ENCODE peak calls at places on chromosomes 6 and 20, in five cellular contexts. One of them, this sample, is unnamed.

GRCh38 chr6:15798856-15799255 is 136.0 kb upstream of the DTNBP1 start:
- DNase-seq in tibial artery: no peak
- DNase-seq in OCI-LY7: no peak
- DNase-seq in ascending aorta: no peak
- DNase-seq in transverse colon: no peak
- DNase-seq in this sample: no peak

GRCh38 chr6:129212081-129212480 is 329.1 kb downstream of the LAMA2 start:
- DNase-seq in tibial artery: no peak
- DNase-seq in OCI-LY7: no peak
- DNase-seq in ascending aorta: no peak
- DNase-seq in transverse colon: no peak
- DNase-seq in this sample: no peak

GRCh38 chr6:21731411-21732031 is 138.0 kb downstream of the SOX4 start:
- DNase-seq in tibial artery: no peak
- DNase-seq in OCI-LY7: no peak
- DNase-seq in ascending aorta: no peak
- DNase-seq in transverse colon: no peak
- DNase-seq in this sample: no peak

GRCh38 chr20:50292324-50293243 is 102.0 kb downstream of the CEBPB start:
- DNase-seq in tibial artery: peak; percentile 99
- DNase-seq in OCI-LY7: no peak
- DNase-seq in ascending aorta: peak; percentile 93
- DNase-seq in transverse colon: peak; percentile 83
- DNase-seq in this sample: peak; percentile 27

GRCh38 chr6:116220172-116220571 is 33.7 kb downstream of the TSPYL4 start:
- DNase-seq in tibial artery: no peak
- DNase-seq in OCI-LY7: no peak
- DNase-seq in ascending aorta: no peak
- DNase-seq in transverse colon: no peak
- DNase-seq in this sample: no peak

GRCh38 chr6:163738304-163738703 is 323.8 kb downstream of the QKI start:
- DNase-seq in tibial artery: no peak
- DNase-seq in OCI-LY7: no peak
- DNase-seq in ascending aorta: no peak
- DNase-seq in transverse colon: no peak
- DNase-seq in this sample: no peak

GRCh38 chr6:33118525-33119123 is 42.8 kb downstream of the HLA-DPB1 start:
- DNase-seq in tibial artery: no peak
- DNase-seq in OCI-LY7: peak; percentile 78
- DNase-seq in ascending aorta: no peak
- DNase-seq in transverse colon: no peak
- DNase-seq in this sample: no peak

GRCh38 chr6:147075326-147075840 is 128.8 kb upstream of the STXBP5 start:
- DNase-seq in tibial artery: no peak
- DNase-seq in OCI-LY7: no peak
- DNase-seq in ascending aorta: no peak
- DNase-seq in transverse colon: no peak
- DNase-seq in this sample: no peak

GRCh38 chr20:53899351-53900167 is 170.8 kb downstream of the BCAS1 start:
- DNase-seq in tibial artery: peak; percentile 59
- DNase-seq in OCI-LY7: peak; percentile 93
- DNase-seq in ascending aorta: peak; percentile 72
- DNase-seq in transverse colon: peak; percentile 68
- DNase-seq in this sample: no peak

GRCh38 chr20:56328861-56329260 is 29.9 kb upstream of the FAM210B start:
- DNase-seq in tibial artery: no peak
- DNase-seq in OCI-LY7: peak; percentile 12
- DNase-seq in ascending aorta: no peak
- DNase-seq in transverse colon: no peak
- DNase-seq in this sample: no peak

GRCh38 chr6:28634758-28635546 is 109.3 kb downstream of the GPX5 start:
- DNase-seq in tibial artery: no peak
- DNase-seq in OCI-LY7: no peak
- DNase-seq in ascending aorta: no peak
- DNase-seq in transverse colon: no peak
- DNase-seq in this sample: no peak

GRCh38 chr6:170034294-170034693 is 256.6 kb downstream of the DLL1 start:
- DNase-seq in tibial artery: peak; percentile 46
- DNase-seq in OCI-LY7: no peak
- DNase-seq in ascending aorta: peak; percentile 58
- DNase-seq in transverse colon: peak; percentile 1
- DNase-seq in this sample: no peak
- H3K4me1 ChIP-seq in tibial artery: no peaks in the 10 kb centered on the region
- H3K4me1 ChIP-seq in OCI-LY7: no peaks in the 10 kb centered on the region
- H3K4me1 ChIP-seq in ascending aorta: no peaks in the 10 kb centered on the region
- H3K4me1 ChIP-seq in transverse colon: peaks cover 3% of the 10 kb centered on the region
- H3K4me1 ChIP-seq in this sample: peaks cover 4% of the 10 kb centered on the region

GRCh38 chr6:109480993-109481480 is 2.0 kb downstream of the ZBTB24 start:
- DNase-seq in tibial artery: no peak
- DNase-seq in OCI-LY7: no peak
- DNase-seq in ascending aorta: no peak
- DNase-seq in transverse colon: no peak
- DNase-seq in this sample: no peak

GRCh38 chr6:109478222-109478805 is 4.7 kb downstream of the ZBTB24 start:
- DNase-seq in tibial artery: no peak
- DNase-seq in OCI-LY7: no peak
- DNase-seq in ascending aorta: no peak
- DNase-seq in transverse colon: no peak
- DNase-seq in this sample: no peak

GRCh38 chr6:109477725-109478124 is 5.3 kb downstream of the ZBTB24 start:
- DNase-seq in tibial artery: no peak
- DNase-seq in OCI-LY7: no peak
- DNase-seq in ascending aorta: no peak
- DNase-seq in transverse colon: no peak
- DNase-seq in this sample: no peak

GRCh38 chr6:109477184-109477583 is 5.8 kb downstream of the ZBTB24 start:
- DNase-seq in tibial artery: no peak
- DNase-seq in OCI-LY7: no peak
- DNase-seq in ascending aorta: no peak
- DNase-seq in transverse colon: no peak
- DNase-seq in this sample: no peak

GRCh38 chr6:109478848-109479624 is 4.0 kb downstream of the ZBTB24 start:
- DNase-seq in tibial artery: no peak
- DNase-seq in OCI-LY7: no peak
- DNase-seq in ascending aorta: no peak
- DNase-seq in transverse colon: no peak
- DNase-seq in this sample: no peak
- TF ChIP-seq CTCF in tibial artery: no peak
- TF ChIP-seq CTCF in OCI-LY7: no peak
- TF ChIP-seq CTCF in ascending aorta: no peak
- TF ChIP-seq CTCF in transverse colon: no peak
- TF ChIP-seq CTCF in this sample: no peak

GRCh38 chr20:5177071-5177470 is 50.3 kb downstream of the CDS2 start:
- DNase-seq in tibial artery: no peak
- DNase-seq in OCI-LY7: no peak
- DNase-seq in ascending aorta: no peak
- DNase-seq in transverse colon: no peak
- DNase-seq in this sample: no peak
- H3K36me3 ChIP-seq in tibial artery: peaks cover 16% of the 10 kb centered on the region
- H3K36me3 ChIP-seq in OCI-LY7: peaks cover 53% of the 10 kb centered on the region
- H3K36me3 ChIP-seq in ascending aorta: peaks cover 26% of the 10 kb centered on the region
- H3K36me3 ChIP-seq in transverse colon: peaks cover 29% of the 10 kb centered on the region
- H3K36me3 ChIP-seq in this sample: peaks cover 91% of the 10 kb centered on the region

DNA sequence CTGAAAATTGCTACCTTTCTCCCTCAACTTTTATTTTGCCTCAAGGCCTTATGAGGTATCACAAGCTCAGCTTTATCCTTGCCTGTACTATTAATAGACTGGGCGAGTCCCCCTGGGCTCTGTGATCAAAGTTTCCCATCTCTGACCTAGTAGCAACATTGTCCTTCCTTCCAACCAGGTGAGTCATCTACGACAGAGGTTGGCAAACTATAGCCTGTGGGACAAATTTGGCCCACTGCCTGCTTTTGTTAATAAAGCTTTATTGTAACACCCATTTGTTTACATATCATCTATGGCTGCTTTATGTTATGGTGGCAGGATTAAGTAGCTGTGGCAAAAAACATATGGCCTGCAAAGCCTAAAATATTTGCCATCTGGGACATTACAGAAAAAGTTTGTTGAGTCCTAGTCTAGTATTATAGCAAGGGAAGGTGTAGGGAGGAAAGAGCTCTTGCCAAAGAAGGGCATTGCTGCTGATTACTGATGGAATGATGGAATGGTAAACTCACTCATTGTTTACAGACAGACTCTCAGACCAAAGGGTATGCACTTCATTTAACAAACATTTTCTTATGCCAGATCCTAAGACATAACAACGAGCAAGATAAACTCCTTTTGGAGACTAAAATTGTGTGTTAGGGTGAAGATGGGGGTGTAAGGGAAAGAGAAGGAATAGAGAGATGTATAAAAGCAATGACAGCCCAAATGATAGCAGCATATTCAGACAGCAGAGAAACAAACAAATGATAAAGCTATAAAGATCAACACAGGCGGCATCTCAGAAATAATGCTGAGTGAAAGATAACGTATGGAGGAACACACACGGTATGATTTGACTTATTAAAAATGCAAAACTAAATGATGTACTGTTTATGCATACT is 74.2 kb downstream of the SLC22A23 start:
- DNase-seq in tibial artery: no peak
- DNase-seq in OCI-LY7: no peak
- DNase-seq in ascending aorta: no peak
- DNase-seq in transverse colon: peak; percentile 53
- DNase-seq in this sample: no peak
- H3K4me1 ChIP-seq in tibial artery: peaks cover 5% of the 10 kb centered on the region
- H3K4me1 ChIP-seq in OCI-LY7: no peaks in the 10 kb centered on the region
- H3K4me1 ChIP-seq in ascending aorta: no peaks in the 10 kb centered on the region
- H3K4me1 ChIP-seq in transverse colon: peaks cover 54% of the 10 kb centered on the region
- H3K4me1 ChIP-seq in this sample: peaks cover 20% of the 10 kb centered on the region

GRCh38 chr20:62395311-62396242 is 8.7 kb downstream of the RPS21 start:
- DNase-seq in tibial artery: no peak
- DNase-seq in OCI-LY7: no peak
- DNase-seq in ascending aorta: no peak
- DNase-seq in transverse colon: no peak
- DNase-seq in this sample: no peak
- TF ChIP-seq CTCF in tibial artery: no peak
- TF ChIP-seq CTCF in OCI-LY7: peak; percentile 70
- TF ChIP-seq CTCF in ascending aorta: no peak
- TF ChIP-seq CTCF in transverse colon: no peak
- TF ChIP-seq CTCF in this sample: no peak

DNA sequence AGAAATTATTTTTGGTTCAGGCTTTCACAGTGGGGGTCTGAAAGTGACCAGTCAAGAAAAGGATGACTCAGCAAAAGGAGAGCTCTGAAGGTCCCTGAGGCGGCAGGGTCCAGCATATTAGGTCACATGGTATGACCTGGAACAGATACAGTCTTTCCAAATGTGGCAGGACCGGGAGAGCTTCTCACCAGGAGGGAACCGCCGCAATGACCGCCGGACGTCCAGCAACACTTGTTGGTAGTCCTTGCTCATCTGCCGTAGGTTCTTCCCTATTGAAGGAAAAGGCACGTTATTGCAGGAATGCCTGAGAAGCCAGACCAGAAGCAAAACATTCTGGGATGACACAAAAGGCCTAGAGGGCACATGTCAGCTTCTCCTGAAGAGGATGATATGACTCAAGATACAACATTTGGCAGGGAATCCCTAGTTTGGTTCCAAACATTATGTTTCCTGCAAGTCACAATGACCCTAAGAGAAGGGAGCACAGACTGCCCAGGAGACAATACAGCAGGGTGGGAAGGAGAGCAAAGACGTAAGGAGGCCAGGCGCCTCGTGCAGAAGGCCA is 17.4 kb downstream of the TBC1D20 start:
- DNase-seq in tibial artery: no peak
- DNase-seq in OCI-LY7: no peak
- DNase-seq in ascending aorta: no peak
- DNase-seq in transverse colon: no peak
- DNase-seq in this sample: no peak
- H3K36me3 ChIP-seq in tibial artery: peaks cover 41% of the 10 kb centered on the region
- H3K36me3 ChIP-seq in OCI-LY7: peaks cover 61% of the 10 kb centered on the region
- H3K36me3 ChIP-seq in ascending aorta: peaks cover 30% of the 10 kb centered on the region
- H3K36me3 ChIP-seq in transverse colon: peaks cover 33% of the 10 kb centered on the region
- H3K36me3 ChIP-seq in this sample: peaks cover 78% of the 10 kb centered on the region

DNA sequence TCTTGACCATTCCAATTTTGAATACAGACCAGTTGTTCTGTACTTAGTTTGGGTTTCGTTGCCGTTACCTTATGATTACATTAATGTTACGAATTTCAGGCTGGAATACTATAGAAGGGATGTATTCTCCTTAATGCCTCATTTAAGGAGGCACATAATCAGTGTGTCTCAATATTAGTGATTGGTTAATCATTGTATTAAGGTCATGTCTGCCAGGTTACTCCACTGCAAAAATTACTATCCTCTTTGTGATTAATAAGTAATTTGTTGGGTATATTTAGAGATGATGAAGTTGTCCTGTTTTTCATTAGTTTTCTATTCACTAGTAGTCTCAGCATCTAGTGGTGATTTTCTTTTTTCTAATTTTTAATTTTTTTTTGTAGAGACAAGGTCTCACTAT is 66.3 kb downstream of the CBFA2T2 start:
- DNase-seq in tibial artery: no peak
- DNase-seq in OCI-LY7: no peak
- DNase-seq in ascending aorta: no peak
- DNase-seq in transverse colon: no peak
- DNase-seq in this sample: no peak
- H3K4me1 ChIP-seq in tibial artery: peaks cover 5% of the 10 kb centered on the region
- H3K4me1 ChIP-seq in OCI-LY7: peaks cover 67% of the 10 kb centered on the region
- H3K4me1 ChIP-seq in ascending aorta: no peaks in the 10 kb centered on the region
- H3K4me1 ChIP-seq in transverse colon: peaks cover 26% of the 10 kb centered on the region
- H3K4me1 ChIP-seq in this sample: peaks cover 7% of the 10 kb centered on the region

GRCh38 chr20:9743871-9744270 is 95.0 kb downstream of the PAK5 start:
- DNase-seq in tibial artery: no peak
- DNase-seq in OCI-LY7: no peak
- DNase-seq in ascending aorta: no peak
- DNase-seq in transverse colon: no peak
- DNase-seq in this sample: no peak
- TF ChIP-seq CTCF in tibial artery: no peak
- TF ChIP-seq CTCF in OCI-LY7: no peak
- TF ChIP-seq CTCF in ascending aorta: no peak
- TF ChIP-seq CTCF in transverse colon: no peak
- TF ChIP-seq CTCF in this sample: no peak

DNA sequence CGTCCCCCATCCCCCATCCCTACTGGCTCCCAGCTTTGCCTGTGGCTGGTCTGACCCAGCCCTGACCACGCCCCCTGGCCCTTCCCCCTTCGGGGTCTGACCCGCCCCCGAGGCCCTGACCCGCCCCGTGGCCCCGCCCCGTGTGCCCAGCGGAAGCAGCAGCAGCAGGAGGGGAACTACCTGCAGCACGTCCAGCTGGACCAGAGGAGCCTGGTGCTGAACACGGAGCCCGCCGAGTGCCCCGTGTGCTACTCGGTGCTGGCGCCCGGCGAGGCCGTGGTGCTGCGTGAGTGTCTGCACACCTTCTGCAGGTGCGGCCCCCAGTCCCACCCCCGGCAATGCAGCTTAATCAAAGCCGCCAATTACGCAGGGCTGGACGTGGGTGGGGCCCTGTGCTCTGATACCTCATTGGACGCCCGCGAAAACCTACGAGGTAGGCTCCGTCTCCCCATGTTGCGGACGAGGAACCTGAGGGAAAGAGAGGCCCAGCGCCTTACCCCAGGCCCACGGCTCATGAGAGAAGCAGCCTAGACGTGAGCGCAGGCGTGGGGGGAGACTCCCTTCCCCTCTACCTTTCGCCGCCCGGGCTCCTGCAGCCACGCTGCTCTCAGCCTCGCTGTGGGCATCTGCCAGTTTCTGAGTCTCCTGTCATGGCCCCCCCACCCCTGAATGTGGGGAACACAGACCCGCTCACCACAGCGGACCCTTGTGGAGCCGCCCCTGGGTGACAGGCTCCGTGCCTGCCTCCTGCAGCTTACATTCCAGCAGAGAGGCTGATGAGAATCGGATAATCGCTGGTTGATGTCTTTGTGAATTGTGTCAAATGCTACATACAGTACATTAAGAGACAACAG is 12.8 kb downstream of the RBCK1 start:
- DNase-seq in tibial artery: peak; percentile 55
- DNase-seq in OCI-LY7: peak; percentile 66
- DNase-seq in ascending aorta: no peak
- DNase-seq in transverse colon: peak; percentile 92
- DNase-seq in this sample: no peak
- H3K36me3 ChIP-seq in tibial artery: peaks cover 38% of the 10 kb centered on the region
- H3K36me3 ChIP-seq in OCI-LY7: peaks cover 75% of the 10 kb centered on the region
- H3K36me3 ChIP-seq in ascending aorta: peaks cover 54% of the 10 kb centered on the region
- H3K36me3 ChIP-seq in transverse colon: peaks cover 16% of the 10 kb centered on the region
- H3K36me3 ChIP-seq in this sample: peaks cover 44% of the 10 kb centered on the region